ENCODE peak calls at places on chromosomes 13 and 19, in nine cellular contexts. T is CD8-positive, alpha-beta T cell; S is HL-60; N is uterus; M is right lobe of liver; C is OCI-LY7; G is GM23248; A is heart right ventricle; O is WERI-Rb-1. F is an unnamed sample.
A peak's percentile ranks its signal among the peaks of the same experiment; 100 is the strongest.

GRCh38 chr19:19319725-19320361 is 466 bp downstream of the SUGP1 start:
- DNase-seq in T (no peak), S (no peak), N (no peak), M (no peak), C (peak; percentile 12), G (peak; percentile 36), A (no peak), O (no peak), F (no peak)

GRCh38 chr13:112894423-112894672 is 74.7 kb upstream of the MCF2L start:
- DNase-seq in T (no peak), S (no peak), N (no peak), M (no peak), C (no peak), G (no peak), A (no peak), O (no peak), F (no peak)

GRCh38 chr13:36839281-36839680 is 20.3 kb downstream of the RFXAP start:
- DNase-seq in T (no peak), S (no peak), N (no peak), M (no peak), C (no peak), G (no peak), A (no peak), O (no peak), F (no peak)

GRCh38 chr19:43476606-43477005 is 11.2 kb upstream of the LYPD3 start:
- DNase-seq in T (no peak), S (no peak), N (no peak), M (no peak), C (no peak), G (peak; percentile 70), A (no peak), O (no peak), F (no peak)

GRCh38 chr13:95641961-95642621 is 2.4 kb downstream of the DZIP1 start:
- DNase-seq in T (no peak), S (no peak), N (peak; percentile 40), M (peak; percentile 87), C (no peak), G (peak; percentile 77), A (peak; percentile 54), O (no peak), F (no peak)

GRCh38 chr13:90395348-90395747 is 952.1 kb upstream of the MIR17HG start:
- DNase-seq in T (no peak), S (no peak), N (no peak), M (no peak), C (no peak), G (no peak), A (no peak), O (no peak), F (no peak)

GRCh38 chr19:40165362-40165937 is 25.8 kb upstream of the MAP3K10 start:
- DNase-seq in T (peak; percentile 44), S (peak; percentile 30), N (peak; percentile 16), M (peak; percentile 49), C (peak; percentile 65), G (peak; percentile 67), A (peak; percentile 46), O (peak; percentile 75), F (peak; percentile 44)

GRCh38 chr19:41128692-41129091 is 14.5 kb downstream of the CYP2F1 start:
- DNase-seq in T (no peak), S (no peak), N (no peak), M (no peak), C (no peak), G (no peak), A (no peak), O (no peak), F (no peak)

GRCh38 chr19:50792246-50792851 is 2.1 kb downstream of the ACP4 start:
- DNase-seq in T (no peak), S (no peak), N (no peak), M (no peak), C (no peak), G (no peak), A (no peak), O (no peak), F (no peak)

GRCh38 chr19:38551450-38551813 is 66.3 kb downstream of the MAP4K1 start:
- DNase-seq in T (no peak), S (no peak), N (no peak), M (no peak), C (no peak), G (peak; percentile 35), A (no peak), O (no peak), F (no peak)

GRCh38 chr13:42152495-42152894 is 104.0 kb downstream of the DGKH start:
- DNase-seq in T (no peak), S (no peak), N (no peak), M (no peak), C (no peak), G (no peak), A (no peak), O (no peak), F (no peak)

GRCh38 chr13:103102482-103102881 is 36.3 kb upstream of the SLC10A2 start:
- DNase-seq in T (no peak), S (no peak), N (no peak), M (no peak), C (no peak), G (no peak), A (no peak), O (no peak), F (no peak)

GRCh38 chr19:23470873-23471555 is 75.7 kb upstream of the ZNF91 start:
- DNase-seq in T (no peak), S (no peak), N (no peak), M (no peak), C (no peak), G (no peak), A (no peak), O (no peak), F (no peak)

GRCh38 chr13:50085063-50085462 is 69.8 kb downstream of the KCNRG start:
- DNase-seq in T (no peak), S (no peak), N (no peak), M (no peak), C (peak; percentile 42), G (peak; percentile 75), A (no peak), O (no peak), F (no peak)

GRCh38 chr19:16363133-16363851 is 38.7 kb downstream of the KLF2 start:
- DNase-seq in T (no peak), S (no peak), N (no peak), M (peak; percentile 93), C (no peak), G (no peak), A (no peak), O (peak; percentile 20), F (no peak)

GRCh38 chr19:15463865-15464371 is 426 bp downstream of the RASAL3 start:
- DNase-seq in T (peak; percentile 78), S (peak; percentile 72), N (no peak), M (peak; percentile 53), C (peak; percentile 85), G (no peak), A (no peak), O (no peak), F (no peak)

GRCh38 chr19:10235003-10235402 is 3.9 kb upstream of the S1PR2 start:
- DNase-seq in T (no peak), S (no peak), N (no peak), M (no peak), C (peak; percentile 39), G (no peak), A (no peak), O (no peak), F (no peak)

DNA sequence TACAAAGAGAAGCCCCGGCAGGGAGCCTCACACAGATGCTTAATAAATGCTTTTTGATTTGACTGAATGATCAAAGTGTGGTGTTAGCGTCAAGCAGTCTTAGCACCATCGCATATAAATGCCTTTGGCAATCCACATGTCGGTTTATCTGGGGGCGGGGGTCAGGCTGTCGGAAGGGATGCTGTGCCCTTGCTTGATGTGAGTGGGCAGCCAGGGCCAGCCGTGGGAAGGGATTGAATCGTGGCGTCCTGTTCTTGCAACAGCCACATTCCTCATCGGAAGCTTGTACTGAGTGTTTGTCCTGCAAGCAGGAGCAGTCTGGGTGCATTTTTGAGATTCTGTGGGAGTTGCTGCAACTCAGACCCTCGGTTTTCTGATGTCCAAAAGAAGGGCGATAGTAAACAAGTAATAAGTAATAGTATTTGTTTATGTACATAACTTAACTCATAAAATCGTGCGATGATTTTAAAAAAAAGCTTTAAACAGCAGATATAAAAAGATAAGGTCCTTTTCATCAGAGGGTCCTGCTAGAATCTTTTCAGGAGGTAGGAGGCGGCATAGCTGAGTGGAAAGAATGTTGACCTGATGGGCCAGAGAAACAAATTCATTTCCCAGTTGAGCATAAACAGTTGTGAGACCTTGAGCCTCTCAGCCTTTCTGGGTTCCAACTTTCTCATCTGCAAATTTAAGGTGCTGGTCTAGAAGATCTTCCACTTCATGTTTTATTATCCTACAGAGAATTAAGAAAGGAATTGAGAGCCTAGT is 173.3 kb downstream of the LACC1 start:
- DNase-seq in T (no peak), S (no peak), N (peak; percentile 39), M (no peak), C (no peak), G (peak; percentile 10), A (no peak), O (no peak), F (peak; percentile 37)
- H3K27ac ChIP-seq in T (no peak overlapping the region), S (no peak overlapping the region), N (peak overlapping the region; percentile 60), M (no peak overlapping the region), C (no peak overlapping the region), G (no peak overlapping the region), A (peak overlapping the region; percentile 10), O (no peak overlapping the region), F (peak overlapping the region; percentile 61)

DNA sequence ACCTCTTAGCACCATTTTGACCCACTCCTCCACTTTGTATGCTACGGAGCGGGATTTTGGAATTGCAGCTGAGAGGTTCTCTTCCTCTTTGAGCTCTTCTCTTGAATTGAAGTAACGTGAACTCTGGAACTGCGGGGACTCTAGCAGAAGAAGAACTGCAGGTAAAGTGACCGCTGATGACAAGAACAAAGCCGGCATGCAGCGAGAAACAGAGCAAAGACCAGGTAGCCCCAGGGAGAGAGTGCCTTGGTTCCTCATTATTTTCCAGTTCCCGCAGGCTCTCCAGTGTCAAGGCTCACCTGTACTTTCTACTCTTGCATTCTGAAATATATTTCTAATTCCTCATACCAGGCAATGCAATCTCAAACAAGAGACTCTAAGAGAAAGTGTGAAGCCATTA is 260.3 kb upstream of the GPC6 start:
- DNase-seq in T (no peak), S (no peak), N (no peak), M (no peak), C (no peak), G (no peak), A (no peak), O (no peak), F (no peak)
- H3K4me3 ChIP-seq in T (no peak overlapping the region), S (no peak overlapping the region), N (no peak overlapping the region), M (no peak overlapping the region), C (no peak overlapping the region), G (no peak overlapping the region), A (no peak overlapping the region), O (no peak overlapping the region), F (no peak overlapping the region)

GRCh38 chr19:1049106-1049505 is 9.2 kb downstream of the ABCA7 start:
- DNase-seq in T (no peak), S (no peak), N (no peak), M (no peak), C (no peak), G (no peak), A (no peak), O (no peak), F (no peak)
- H3K27ac ChIP-seq in T (no peak overlapping the region), S (no peak overlapping the region), N (no peak overlapping the region), M (no peak overlapping the region), C (no peak overlapping the region), G (no peak overlapping the region), A (no peak overlapping the region), O (no peak overlapping the region), F (no peak overlapping the region)

DNA sequence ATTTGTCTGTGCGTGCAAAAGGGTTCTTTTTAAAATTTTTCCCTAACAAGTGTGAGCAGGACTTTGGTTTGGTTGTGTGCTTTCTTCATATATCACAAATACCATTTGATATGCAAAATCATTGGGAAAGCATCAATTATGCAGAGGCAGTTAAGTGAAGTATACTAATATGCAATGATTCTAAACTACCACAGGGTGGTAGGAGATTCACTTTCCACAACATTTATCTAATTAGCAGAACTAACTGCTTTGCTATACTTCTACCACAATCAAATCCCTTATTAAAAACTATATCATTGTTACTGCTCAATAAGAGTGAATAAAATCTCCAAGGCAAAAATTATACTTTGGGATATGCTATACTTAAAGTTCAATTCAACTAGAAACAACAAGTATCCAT is 2738.9 kb upstream of the PCDH20 start:
- DNase-seq in T (no peak), S (no peak), N (no peak), M (no peak), C (no peak), G (no peak), A (no peak), O (no peak), F (no peak)
- H3K4me3 ChIP-seq in T (no peak overlapping the region), S (no peak overlapping the region), N (no peak overlapping the region), M (no peak overlapping the region), C (no peak overlapping the region), G (no peak overlapping the region), A (no peak overlapping the region), O (no peak overlapping the region), F (no peak overlapping the region)

F was measured in dorsolateral prefrontal cortex.